ENCODE peak calls at places on chromosomes 2 and 18, in six cellular contexts. O is astrocyte of the cerebellum, M is NCI-H1092, G is activated gamma-delta T cell treated with Interleukin-2 at 50 U/mL for 16 hours, X is T-helper 17 cell, L is endothelial cell. P is an unnamed sample.

GRCh38 chr2:191857406-191857805 is 10.5 kb upstream of the CAVIN2 start:
- DNase-seq in M (no peak), X (no peak), O (peak; percentile 32), L (no peak), G (no peak), P (no peak)

GRCh38 chr18:11387880-11388279 is 221.5 kb upstream of the SLC35G4 start:
- DNase-seq in G (no peak), X (no peak), O (no peak), L (no peak), M (no peak), P (no peak)

GRCh38 chr2:16198166-16198912 is 258.0 kb downstream of the MYCN start:
- DNase-seq in O (no peak), L (no peak), G (no peak), X (no peak), M (no peak), P (no peak)

GRCh38 chr18:37552296-37552695 is 13.3 kb downstream of the CELF4 start:
- DNase-seq in M (no peak), L (no peak), O (no peak), X (no peak), G (no peak), P (no peak)

GRCh38 chr18:73880387-73880786 is 267.2 kb downstream of the FBXO15 start:
- DNase-seq in L (no peak), O (no peak), G (no peak), M (no peak), X (no peak), P (no peak)

GRCh38 chr2:224405841-224406370 is 4.0 kb upstream of the FAM124B start:
- DNase-seq in O (no peak), X (no peak), L (no peak), M (no peak), G (no peak), P (no peak)

GRCh38 chr2:236617221-236617737 is 47.7 kb downstream of the ACKR3 start:
- DNase-seq in M (no peak), L (no peak), O (no peak), X (no peak), G (no peak), P (no peak)

GRCh38 chr2:144370937-144371584 is 148.9 kb downstream of the ZEB2 start:
- DNase-seq in M (no peak), O (no peak), X (no peak), G (no peak), L (no peak), P (no peak)

GRCh38 chr2:46824611-46825010 is 91.0 kb downstream of the MCFD2 start:
- DNase-seq in O (no peak), M (no peak), G (no peak), X (no peak), L (no peak), P (no peak)

GRCh38 chr2:78118037-78118436 is 595.9 kb upstream of the LRRTM4 start:
- DNase-seq in M (no peak), O (no peak), L (no peak), X (no peak), G (no peak), P (no peak)

GRCh38 chr2:202455114-202455513 is 79.0 kb downstream of the BMPR2 start:
- DNase-seq in L (no peak), G (no peak), M (no peak), O (no peak), X (no peak), P (no peak)

GRCh38 chr18:35553300-35553699 is 28.2 kb upstream of the GALNT1 start:
- DNase-seq in O (no peak), L (no peak), M (no peak), G (no peak), X (no peak), P (no peak)

GRCh38 chr18:12405066-12405465 is 2.7 kb upstream of the PRELID3A start:
- DNase-seq in O (no peak), M (no peak), L (no peak), G (no peak), X (no peak), P (no peak)

GRCh38 chr2:221571391-221572179 is 519 bp downstream of the EPHA4 start:
- DNase-seq in M (no peak), G (peak; percentile 47), X (peak; percentile 19), L (peak; percentile 49), O (peak; percentile 12), P (no peak)

GRCh38 chr2:235135990-235136561 is 184.3 kb downstream of the SH3BP4 start:
- DNase-seq in L (peak; percentile 85), M (peak; percentile 59), O (peak; percentile 54), G (peak; percentile 29), X (peak; percentile 24), P (peak; percentile 41)

GRCh38 chr18:70205421-70206397 is at the start of gene RTTN:
- DNase-seq in X (peak; percentile 90), G (peak; percentile 87), O (peak; percentile 89), L (peak; percentile 94), M (peak; percentile 95), P (peak; percentile 95)

GRCh38 chr2:209334188-209335017 is 89.4 kb upstream of the MAP2 start:
- DNase-seq in X (no peak), M (peak; percentile 58), O (peak; percentile 53), G (no peak), L (peak; percentile 58), P (peak; percentile 70)

GRCh38 chr2:42928161-42928691 is 135.8 kb upstream of the HAAO start:
- DNase-seq in M (no peak), X (no peak), L (no peak), G (no peak), O (no peak), P (no peak)

GRCh38 chr2:186617771-186618170 is 27.9 kb downstream of the ITGAV start:
- DNase-seq in X (no peak), M (no peak), G (no peak), O (no peak), L (no peak), P (no peak)

GRCh38 chr2:239979243-239980023 is 45.7 kb downstream of the NDUFA10 start:
- DNase-seq in G (no peak), O (peak; percentile 28), X (no peak), L (peak; percentile 72), M (no peak), P (no peak)

GRCh38 chr2:128090909-128091690 is at the start of gene UGGT1:
- DNase-seq in L (peak; percentile 92), M (peak; percentile 92), O (peak; percentile 89), X (peak; percentile 86), G (peak; percentile 92), P (peak; percentile 93)

GRCh38 chr2:235859651-235860050 is 308.5 kb downstream of the GBX2 start:
- DNase-seq in M (no peak), X (no peak), G (no peak), O (no peak), L (no peak), P (no peak)

GRCh38 chr2:220664272-220665107 is 907.6 kb downstream of the EPHA4 start:
- DNase-seq in O (no peak), L (no peak), X (no peak), M (no peak), G (no peak), P (no peak)

GRCh38 chr2:233413529-233414272 is 59.4 kb downstream of the DGKD start:
- DNase-seq in G (peak; percentile 65), M (peak; percentile 60), L (no peak), O (no peak), X (no peak), P (peak; percentile 57)

GRCh38 chr2:25632396-25632795 is 41.0 kb downstream of the DTNB start:
- DNase-seq in X (no peak), G (no peak), L (no peak), M (no peak), O (no peak), P (no peak)

GRCh38 chr2:240208096-240208495 is 67.6 kb upstream of the OTOS start:
- DNase-seq in X (no peak), M (no peak), L (no peak), O (no peak), G (no peak), P (no peak)

P was measured in hypothalamus.